ENCODE peak calls at places on chromosome 15, in eight cellular contexts. One of them, this sample, is unnamed.

GRCh38 chr15:39320355-39320754 is 260.5 kb upstream of the THBS1 start:
- DNase-seq in Peyer's patch: no peak
- DNase-seq in tibial nerve: no peak
- DNase-seq in sigmoid colon: no peak
- DNase-seq in A549: no peak
- DNase-seq in cardiac muscle cell: no peak
- DNase-seq in mammary epithelial cell: no peak
- DNase-seq in fibroblast of the aortic adventitia: no peak
- DNase-seq in this sample: no peak

GRCh38 chr15:59268199-59268979 is 61.7 kb downstream of the LDHAL6B start:
- DNase-seq in Peyer's patch: no peak
- DNase-seq in tibial nerve: no peak
- DNase-seq in sigmoid colon: no peak
- DNase-seq in A549: no peak
- DNase-seq in cardiac muscle cell: no peak
- DNase-seq in mammary epithelial cell: peak; percentile 79
- DNase-seq in fibroblast of the aortic adventitia: no peak
- DNase-seq in this sample: peak; percentile 71

GRCh38 chr15:36645106-36645505 is 65.7 kb downstream of the CDIN1 start:
- DNase-seq in Peyer's patch: no peak
- DNase-seq in tibial nerve: no peak
- DNase-seq in sigmoid colon: no peak
- DNase-seq in A549: no peak
- DNase-seq in cardiac muscle cell: peak; percentile 34
- DNase-seq in mammary epithelial cell: no peak
- DNase-seq in fibroblast of the aortic adventitia: peak; percentile 48
- DNase-seq in this sample: no peak

GRCh38 chr15:87619161-87619960 is 637.2 kb downstream of the NTRK3 start:
- DNase-seq in Peyer's patch: no peak
- DNase-seq in tibial nerve: no peak
- DNase-seq in sigmoid colon: no peak
- DNase-seq in A549: no peak
- DNase-seq in cardiac muscle cell: peak; percentile 92
- DNase-seq in mammary epithelial cell: peak; percentile 60
- DNase-seq in fibroblast of the aortic adventitia: peak; percentile 100
- DNase-seq in this sample: peak; percentile 5

GRCh38 chr15:63042879-63043340 is 363 bp downstream of the TPM1 start:
- DNase-seq in Peyer's patch: no peak
- DNase-seq in tibial nerve: no peak
- DNase-seq in sigmoid colon: no peak
- DNase-seq in A549: peak; percentile 47
- DNase-seq in cardiac muscle cell: peak; percentile 47
- DNase-seq in mammary epithelial cell: no peak
- DNase-seq in fibroblast of the aortic adventitia: peak; percentile 42
- DNase-seq in this sample: peak; percentile 60

GRCh38 chr15:75107905-75108838 is 84.8 kb downstream of the PPCDC start:
- DNase-seq in Peyer's patch: peak; percentile 64
- DNase-seq in tibial nerve: no peak
- DNase-seq in sigmoid colon: no peak
- DNase-seq in A549: peak; percentile 52
- DNase-seq in cardiac muscle cell: peak; percentile 83
- DNase-seq in mammary epithelial cell: peak; percentile 94
- DNase-seq in fibroblast of the aortic adventitia: peak; percentile 96
- DNase-seq in this sample: peak; percentile 90

GRCh38 chr15:83094592-83094991 is 12.9 kb upstream of the TM6SF1 start:
- DNase-seq in Peyer's patch: no peak
- DNase-seq in tibial nerve: no peak
- DNase-seq in sigmoid colon: no peak
- DNase-seq in A549: no peak
- DNase-seq in cardiac muscle cell: no peak
- DNase-seq in mammary epithelial cell: no peak
- DNase-seq in fibroblast of the aortic adventitia: no peak
- DNase-seq in this sample: no peak

GRCh38 chr15:96416218-96416933 is 85.9 kb downstream of the NR2F2 start:
- DNase-seq in Peyer's patch: no peak
- DNase-seq in tibial nerve: no peak
- DNase-seq in sigmoid colon: no peak
- DNase-seq in A549: no peak
- DNase-seq in cardiac muscle cell: no peak
- DNase-seq in mammary epithelial cell: no peak
- DNase-seq in fibroblast of the aortic adventitia: no peak
- DNase-seq in this sample: no peak

GRCh38 chr15:60464836-60465630 is 13.9 kb downstream of the ICE2 start:
- DNase-seq in Peyer's patch: no peak
- DNase-seq in tibial nerve: no peak
- DNase-seq in sigmoid colon: no peak
- DNase-seq in A549: no peak
- DNase-seq in cardiac muscle cell: peak; percentile 32
- DNase-seq in mammary epithelial cell: peak; percentile 5
- DNase-seq in fibroblast of the aortic adventitia: peak; percentile 53
- DNase-seq in this sample: no peak

GRCh38 chr15:39269352-39269751 is 311.5 kb upstream of the THBS1 start:
- DNase-seq in Peyer's patch: no peak
- DNase-seq in tibial nerve: no peak
- DNase-seq in sigmoid colon: no peak
- DNase-seq in A549: no peak
- DNase-seq in cardiac muscle cell: no peak
- DNase-seq in mammary epithelial cell: no peak
- DNase-seq in fibroblast of the aortic adventitia: no peak
- DNase-seq in this sample: peak; percentile 20

GRCh38 chr15:70071799-70072198 is 25.9 kb downstream of the TLE3 start:
- DNase-seq in Peyer's patch: peak; percentile 54
- DNase-seq in tibial nerve: no peak
- DNase-seq in sigmoid colon: no peak
- DNase-seq in A549: no peak
- DNase-seq in cardiac muscle cell: no peak
- DNase-seq in mammary epithelial cell: no peak
- DNase-seq in fibroblast of the aortic adventitia: no peak
- DNase-seq in this sample: no peak

GRCh38 chr15:28094732-28095521 is 4.2 kb downstream of the OCA2 start:
- DNase-seq in Peyer's patch: no peak
- DNase-seq in tibial nerve: no peak
- DNase-seq in sigmoid colon: peak; percentile 60
- DNase-seq in A549: no peak
- DNase-seq in cardiac muscle cell: no peak
- DNase-seq in mammary epithelial cell: no peak
- DNase-seq in fibroblast of the aortic adventitia: no peak
- DNase-seq in this sample: no peak

GRCh38 chr15:40593588-40594428 is at the start of gene KNL1:
- DNase-seq in Peyer's patch: peak; percentile 89
- DNase-seq in tibial nerve: peak; percentile 85
- DNase-seq in sigmoid colon: peak; percentile 95
- DNase-seq in A549: peak; percentile 64
- DNase-seq in cardiac muscle cell: peak; percentile 96
- DNase-seq in mammary epithelial cell: peak; percentile 93
- DNase-seq in fibroblast of the aortic adventitia: peak; percentile 98
- DNase-seq in this sample: peak; percentile 93

GRCh38 chr15:40594429-40594836 is 384 bp downstream of the KNL1 start:
- DNase-seq in Peyer's patch: peak; percentile 32
- DNase-seq in tibial nerve: no peak
- DNase-seq in sigmoid colon: peak; percentile 67
- DNase-seq in A549: peak; percentile 54
- DNase-seq in cardiac muscle cell: peak; percentile 57
- DNase-seq in mammary epithelial cell: peak; percentile 63
- DNase-seq in fibroblast of the aortic adventitia: no peak
- DNase-seq in this sample: peak; percentile 74

GRCh38 chr15:40595219-40595618 is 1.2 kb downstream of the KNL1 start:
- DNase-seq in Peyer's patch: no peak
- DNase-seq in tibial nerve: no peak
- DNase-seq in sigmoid colon: no peak
- DNase-seq in A549: no peak
- DNase-seq in cardiac muscle cell: no peak
- DNase-seq in mammary epithelial cell: peak; percentile 3
- DNase-seq in fibroblast of the aortic adventitia: no peak
- DNase-seq in this sample: no peak

GRCh38 chr15:40597024-40597423 is 3.0 kb downstream of the KNL1 start:
- DNase-seq in Peyer's patch: no peak
- DNase-seq in tibial nerve: no peak
- DNase-seq in sigmoid colon: no peak
- DNase-seq in A549: no peak
- DNase-seq in cardiac muscle cell: no peak
- DNase-seq in mammary epithelial cell: no peak
- DNase-seq in fibroblast of the aortic adventitia: no peak
- DNase-seq in this sample: no peak

GRCh38 chr15:40595773-40596172 is 1.7 kb downstream of the KNL1 start:
- DNase-seq in Peyer's patch: no peak
- DNase-seq in tibial nerve: no peak
- DNase-seq in sigmoid colon: no peak
- DNase-seq in A549: no peak
- DNase-seq in cardiac muscle cell: peak; percentile 1
- DNase-seq in mammary epithelial cell: peak; percentile 2
- DNase-seq in fibroblast of the aortic adventitia: no peak
- DNase-seq in this sample: no peak
- H3K4me3 ChIP-seq in Peyer's patch: no peak overlapping the region
- H3K4me3 ChIP-seq in tibial nerve: no peak overlapping the region
- H3K4me3 ChIP-seq in sigmoid colon: no peak overlapping the region
- H3K4me3 ChIP-seq in A549: peak overlapping the region; percentile 65
- H3K4me3 ChIP-seq in cardiac muscle cell: no peak overlapping the region
- H3K4me3 ChIP-seq in mammary epithelial cell: peak overlapping the region; percentile 76
- H3K4me3 ChIP-seq in fibroblast of the aortic adventitia: peak overlapping the region; percentile 88
- H3K4me3 ChIP-seq in this sample: peak overlapping the region; percentile 95

DNA sequence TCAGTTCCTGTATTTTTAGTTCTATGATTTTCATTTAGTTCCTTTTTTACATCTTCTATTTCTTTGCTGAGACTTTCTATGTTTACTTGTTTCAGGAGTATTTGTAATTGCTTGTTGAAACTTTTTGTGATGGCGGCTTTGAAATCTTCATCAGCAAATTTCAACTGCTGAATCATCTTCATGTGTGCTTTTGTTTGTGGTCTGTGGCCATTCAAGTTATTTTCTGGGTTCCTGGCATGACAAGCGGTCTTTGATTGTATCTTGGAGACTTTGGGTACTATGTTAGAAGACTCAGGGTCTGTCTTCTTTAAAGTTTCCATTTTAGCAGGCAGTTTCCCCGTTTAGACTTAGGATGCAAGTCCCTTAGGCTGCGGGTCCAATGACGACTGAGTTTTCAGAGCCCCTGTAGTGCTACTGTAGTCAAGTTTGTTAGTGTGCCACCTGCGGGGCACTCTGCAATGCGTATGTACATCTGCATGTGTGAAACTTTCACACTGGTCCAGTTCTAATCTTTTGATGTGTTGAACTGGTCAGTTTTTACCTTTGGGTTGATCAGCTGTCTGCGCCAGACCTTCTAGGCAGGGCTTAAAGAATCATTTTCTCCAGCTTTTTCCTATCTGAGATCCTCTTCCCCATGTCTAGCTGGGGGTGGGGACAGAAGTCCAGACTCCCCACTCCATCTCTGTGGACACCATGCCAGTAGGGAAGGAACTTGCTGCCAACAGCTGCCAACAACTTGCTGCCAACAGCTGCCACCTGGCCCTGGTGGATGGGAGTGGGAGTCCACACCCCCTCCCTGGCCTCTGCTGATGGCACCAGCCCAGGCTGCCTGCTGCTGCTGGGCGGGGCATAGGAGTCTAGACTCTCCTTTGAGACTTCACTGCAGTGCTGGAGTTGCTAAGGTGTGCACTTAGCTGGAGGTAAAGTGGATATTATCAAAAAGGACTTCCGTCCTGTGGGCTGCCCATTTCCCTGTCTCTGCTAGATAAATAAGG is 190.9 kb downstream of the TJP1 start:
- DNase-seq in Peyer's patch: no peak
- DNase-seq in tibial nerve: no peak
- DNase-seq in sigmoid colon: no peak
- DNase-seq in A549: no peak
- DNase-seq in cardiac muscle cell: no peak
- DNase-seq in mammary epithelial cell: no peak
- DNase-seq in fibroblast of the aortic adventitia: no peak
- DNase-seq in this sample: no peak
- TF ChIP-seq CTCF in Peyer's patch: no peak
- TF ChIP-seq CTCF in tibial nerve: no peak
- TF ChIP-seq CTCF in sigmoid colon: no peak
- TF ChIP-seq CTCF in A549: no peak
- TF ChIP-seq CTCF in cardiac muscle cell: no peak
- TF ChIP-seq CTCF in mammary epithelial cell: no peak
- TF ChIP-seq CTCF in fibroblast of the aortic adventitia: no peak
- TF ChIP-seq CTCF in this sample: no peak

DNA sequence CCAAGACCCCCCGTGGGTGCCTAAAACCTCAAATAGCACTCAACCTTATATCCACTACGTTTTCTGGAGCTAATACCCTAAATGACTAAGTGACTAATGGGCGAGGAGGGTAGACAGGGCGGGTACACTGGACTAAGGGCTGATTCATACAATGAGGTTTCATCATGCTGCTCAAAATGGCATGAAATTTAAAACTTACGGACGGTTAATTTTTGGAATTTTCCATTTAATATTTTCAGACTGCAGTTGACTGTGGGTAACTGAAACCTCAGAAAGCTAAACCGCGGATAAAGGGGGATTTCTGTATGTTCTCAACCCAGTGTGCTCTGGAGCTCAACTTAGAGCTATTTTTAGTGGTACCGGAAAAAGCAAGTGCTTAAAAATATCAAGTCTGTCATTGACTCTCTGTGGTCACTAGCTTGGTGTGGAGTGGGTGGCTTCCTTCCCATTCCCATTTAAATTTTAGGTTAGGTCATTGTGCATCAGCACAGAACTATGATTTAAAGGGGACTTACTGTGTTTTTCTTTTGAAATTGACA is 72.9 kb downstream of the LRRC28 start:
- DNase-seq in Peyer's patch: no peak
- DNase-seq in tibial nerve: no peak
- DNase-seq in sigmoid colon: no peak
- DNase-seq in A549: peak; percentile 51
- DNase-seq in cardiac muscle cell: peak; percentile 59
- DNase-seq in mammary epithelial cell: peak; percentile 85
- DNase-seq in fibroblast of the aortic adventitia: peak; percentile 87
- DNase-seq in this sample: peak; percentile 75
- H3K4me3 ChIP-seq in Peyer's patch: no peak overlapping the region
- H3K4me3 ChIP-seq in tibial nerve: no peak overlapping the region
- H3K4me3 ChIP-seq in sigmoid colon: no peak overlapping the region
- H3K4me3 ChIP-seq in A549: peak overlapping the region; percentile 9
- H3K4me3 ChIP-seq in cardiac muscle cell: no peak overlapping the region
- H3K4me3 ChIP-seq in mammary epithelial cell: peak overlapping the region; percentile 37
- H3K4me3 ChIP-seq in fibroblast of the aortic adventitia: peak overlapping the region; percentile 36
- H3K4me3 ChIP-seq in this sample: peak overlapping the region; percentile 10

DNA sequence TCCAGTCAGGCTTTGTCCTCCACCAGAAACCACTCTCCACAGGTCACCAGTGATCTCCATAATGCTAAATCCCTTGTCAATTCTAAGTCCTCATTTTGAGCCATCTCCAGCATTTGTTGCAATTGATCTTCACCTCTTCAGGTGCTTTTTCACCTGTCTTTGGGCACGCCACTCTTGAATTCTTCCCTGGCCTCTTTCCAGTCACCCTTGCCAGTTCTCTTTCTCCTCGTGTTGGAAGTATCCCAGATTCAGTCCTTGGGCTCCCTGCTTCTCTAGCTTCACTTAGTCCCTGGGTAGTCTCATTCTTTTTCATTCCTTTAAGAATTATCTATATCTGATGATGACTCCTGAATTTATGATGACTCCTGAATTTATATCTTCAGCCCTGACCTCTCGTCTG is 37.5 kb downstream of the MAPK6 start:
- DNase-seq in Peyer's patch: no peak
- DNase-seq in tibial nerve: no peak
- DNase-seq in sigmoid colon: no peak
- DNase-seq in A549: no peak
- DNase-seq in cardiac muscle cell: no peak
- DNase-seq in mammary epithelial cell: no peak
- DNase-seq in fibroblast of the aortic adventitia: no peak
- DNase-seq in this sample: no peak
- TF ChIP-seq CTCF in Peyer's patch: no peak
- TF ChIP-seq CTCF in tibial nerve: no peak
- TF ChIP-seq CTCF in sigmoid colon: no peak
- TF ChIP-seq CTCF in A549: no peak
- TF ChIP-seq CTCF in cardiac muscle cell: no peak
- TF ChIP-seq CTCF in mammary epithelial cell: no peak
- TF ChIP-seq CTCF in fibroblast of the aortic adventitia: no peak
- TF ChIP-seq CTCF in this sample: no peak

This sample was measured in foreskin fibroblast.